ENCODE peak calls at places on chromosome 4, in ten cellular contexts. O, H, S, B, Y, J, Q, T, M and X are unnamed samples.

GRCh38 chr4:95867919-95868318 is 28.0 kb downstream of the PDHA2 start:
- DNase-seq in Y (no peak), B (no peak), T (no peak), H (peak; percentile 1), O (no peak), M (no peak), Q (no peak), J (no peak), S (no peak), X (no peak)

GRCh38 chr4:48575964-48576363 is 85.9 kb downstream of the ZAR1 start:
- DNase-seq in H (peak; percentile 8), J (no peak), O (no peak), Q (no peak), S (no peak), B (no peak), Y (no peak), T (no peak), M (no peak), X (no peak)

GRCh38 chr4:175330652-175331051 is 412.5 kb downstream of the ADAM29 start:
- DNase-seq in J (no peak), Y (no peak), O (no peak), T (no peak), S (no peak), M (no peak), H (peak; percentile 18), Q (no peak), B (no peak), X (no peak)

GRCh38 chr4:17811078-17811603 is 362 bp downstream of the NCAPG start:
- DNase-seq in H (no peak), O (peak; percentile 13), Q (no peak), S (peak; percentile 52), M (no peak), J (no peak), T (peak; percentile 2), Y (no peak), B (no peak), X (no peak)

GRCh38 chr4:68615699-68616422 is 39.7 kb upstream of the UGT2B17 start:
- DNase-seq in S (no peak), B (no peak), O (no peak), Y (no peak), M (no peak), Q (no peak), T (no peak), H (no peak), J (no peak), X (no peak)

GRCh38 chr4:3712112-3712805 is 53.9 kb upstream of the ADRA2C start:
- DNase-seq in T (no peak), Q (no peak), J (no peak), O (no peak), H (no peak), M (peak; percentile 72), Y (no peak), B (peak; percentile 36), S (no peak), X (no peak)

GRCh38 chr4:151226004-151226932 is 50.7 kb upstream of the PRSS48 start:
- DNase-seq in H (peak; percentile 90), Y (no peak), J (no peak), Q (no peak), O (no peak), T (no peak), S (no peak), M (no peak), B (no peak), X (no peak)

GRCh38 chr4:85823295-85823694 is 348.3 kb downstream of the ARHGAP24 start:
- DNase-seq in T (no peak), M (no peak), O (no peak), Q (no peak), B (no peak), Y (no peak), S (no peak), H (peak; percentile 84), J (no peak), X (peak; percentile 70)

GRCh38 chr4:53563824-53564223 is 27.5 kb downstream of the LNX1 start:
- DNase-seq in B (no peak), Y (no peak), T (no peak), S (no peak), Q (no peak), J (no peak), M (peak; percentile 94), H (peak; percentile 32), O (peak; percentile 8), X (no peak)